ENCODE peak calls at places on chromosomes 12 and 14, in four cellular contexts. S is HepG2, Q is GM12878, D is H1. H is an unnamed sample.

GRCh38 chr14:76772300-76773187 is 11.3 kb downstream of the VASH1 start:
- DNase-seq in S (no peak), D (no peak), Q (no peak), H (peak)

GRCh38 chr14:87799400-87799799 is 193.6 kb downstream of the GALC start:
- DNase-seq in Q (no peak), S (no peak), D (no peak), H (no peak)

GRCh38 chr14:75267141-75267601 is 11.5 kb upstream of the FOS start:
- DNase-seq in D (no peak), Q (no peak), S (no peak), H (no peak)

GRCh38 chr14:76920572-76921175 is 94.5 kb downstream of the LRRC74A start:
- DNase-seq in Q (no peak), S (no peak), D (no peak), H (no peak)

GRCh38 chr14:74975059-74975810 is 19.8 kb upstream of the PGF start:
- DNase-seq in D (no peak), S (no peak), Q (no peak), H (no peak)

GRCh38 chr12:2795291-2796186 is 769 bp downstream of the FKBP4 start:
- DNase-seq in Q (no peak), S (peak), D (no peak), H (peak)

GRCh38 chr14:90574640-90575131 is 177.9 kb downstream of the CALM1 start:
- DNase-seq in Q (no peak), S (no peak), D (no peak), H (no peak)

GRCh38 chr14:104442611-104443390 is 136.8 kb upstream of the C14orf180 start:
- DNase-seq in Q (no peak), S (no peak), D (no peak), H (no peak)

GRCh38 chr14:21039059-21039422 is 3.1 kb upstream of the RNASE7 start:
- DNase-seq in D (no peak), Q (no peak), S (peak), H (no peak)

GRCh38 chr12:106566771-106567170 is 16.0 kb upstream of the RFX4 start:
- DNase-seq in Q (no peak), S (no peak), D (no peak), H (no peak)

GRCh38 chr14:105350450-105351244 is 36.1 kb downstream of the PACS2 start:
- DNase-seq in S (no peak), Q (no peak), D (no peak), H (no peak)

GRCh38 chr12:32305163-32305562 is 94.2 kb upstream of the FGD4 start:
- DNase-seq in Q (no peak), D (no peak), S (peak), H (peak)

GRCh38 chr12:73863541-73863940 is 674.1 kb upstream of the ATXN7L3B start:
- DNase-seq in D (no peak), Q (no peak), S (no peak), H (no peak)

GRCh38 chr12:87853448-87854003 is 175.7 kb downstream of the C12orf50 start:
- DNase-seq in D (no peak), Q (no peak), S (no peak), H (no peak)

GRCh38 chr12:112096667-112097066 is 11.9 kb downstream of the NAA25 start:
- DNase-seq in Q (no peak), D (no peak), S (no peak), H (no peak)

GRCh38 chr14:54589076-54589475 is 22.1 kb downstream of the SAMD4A start:
- DNase-seq in D (no peak), S (no peak), Q (no peak), H (no peak)

GRCh38 chr14:59215353-59215752 is 26.9 kb downstream of the DAAM1 start:
- DNase-seq in D (no peak), Q (no peak), S (peak), H (no peak)

GRCh38 chr14:102804858-102805257 is 27.6 kb downstream of the TRAF3 start:
- DNase-seq in S (no peak), Q (no peak), D (no peak), H (no peak)

GRCh38 chr12:40253936-40254335 is 29.1 kb downstream of the LRRK2 start:
- DNase-seq in D (no peak), Q (no peak), S (no peak), H (no peak)

GRCh38 chr12:132827763-132828703 is 636 bp downstream of the GOLGA3 start:
- DNase-seq in Q (no peak), S (peak), D (no peak), H (no peak)

GRCh38 chr12:104462931-104463339 is 6.2 kb downstream of the CHST11 start:
- DNase-seq in D (no peak), S (no peak), Q (peak), H (peak)

GRCh38 chr12:38905480-38906351 is at the start of gene CPNE8:
- DNase-seq in Q (peak), D (no peak), S (no peak), H (peak)

GRCh38 chr14:52032196-52032865 is 36.5 kb downstream of the NID2 start:
- DNase-seq in S (no peak), D (no peak), Q (no peak), H (no peak)

GRCh38 chr12:117147639-117148038 is 42.6 kb downstream of the FBXO21 start:
- DNase-seq in D (no peak), Q (no peak), S (no peak), H (no peak)

GRCh38 chr12:104569348-104570173 is 112.8 kb downstream of the CHST11 start:
- DNase-seq in D (no peak), Q (peak), S (no peak), H (no peak)

GRCh38 chr14:92877757-92878431 is 45.1 kb upstream of the CHGA start:
- DNase-seq in D (no peak), Q (no peak), S (peak), H (no peak)
- TF ChIP-seq CBX5 in D (no peak), Q (no peak), S (peak), H (no peak)

DNA sequence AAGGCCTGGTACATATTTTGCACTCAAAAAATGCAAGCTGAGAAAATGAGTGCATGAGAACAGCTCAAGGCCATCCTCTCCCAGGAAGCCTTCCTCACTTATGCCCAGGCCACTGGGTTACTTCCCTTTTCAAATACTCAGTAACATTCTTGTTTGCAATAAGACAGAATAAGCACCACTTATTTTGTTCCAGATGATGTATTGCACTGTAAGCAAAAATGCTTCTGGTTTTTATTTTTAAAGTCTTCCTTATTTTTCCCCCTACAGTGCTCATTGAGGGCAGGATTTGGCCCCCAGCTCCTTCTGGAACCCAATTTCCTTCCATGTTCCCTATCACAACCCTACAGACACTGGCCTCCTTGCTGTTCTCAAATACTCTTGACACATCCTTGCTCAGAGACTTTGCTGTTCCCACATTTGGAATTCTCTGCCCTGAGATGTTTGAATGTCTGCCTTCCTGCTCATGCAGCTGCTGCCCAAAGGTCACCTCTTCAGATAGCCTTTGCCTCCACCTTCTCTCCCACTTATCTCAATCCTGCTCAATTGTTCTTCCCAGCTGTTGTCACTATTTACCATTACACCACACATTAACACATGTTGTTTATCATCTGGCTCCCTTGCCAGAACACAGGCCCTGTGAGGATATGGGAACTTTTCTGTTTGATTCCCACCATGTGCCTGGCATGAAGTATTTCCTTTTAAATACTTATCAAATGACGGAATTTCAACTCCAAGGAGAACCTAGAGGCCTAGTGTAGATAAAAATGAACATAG is 49.9 kb downstream of the IFNG start:
- DNase-seq in Q (no peak), D (no peak), S (no peak), H (no peak)
- TF ChIP-seq CBX5 in Q (no peak), D (no peak), S (no peak), H (no peak)

GRCh38 chr12:113456199-113456598 is 15.5 kb downstream of the LHX5 start:
- DNase-seq in S (no peak), Q (no peak), D (no peak), H (no peak)
- TF ChIP-seq CBX5 in S (no peak), Q (no peak), D (no peak), H (no peak)

GRCh38 chr14:34665785-34666425 is 36.0 kb upstream of the SNX6 start:
- DNase-seq in D (no peak), Q (no peak), S (no peak), H (no peak)
- TF ChIP-seq CBX5 in D (no peak), Q (no peak), S (no peak), H (no peak)

GRCh38 chr14:68332011-68332410 is 460.9 kb downstream of the ZFP36L1 start:
- DNase-seq in Q (no peak), S (no peak), D (no peak), H (no peak)

GRCh38 chr14:68325267-68325807 is 467.5 kb downstream of the ZFP36L1 start:
- DNase-seq in Q (no peak), D (no peak), S (no peak), H (no peak)

GRCh38 chr14:68333265-68333664 is 459.6 kb downstream of the ZFP36L1 start:
- DNase-seq in Q (no peak), D (no peak), S (no peak), H (no peak)

GRCh38 chr14:68327231-68327630 is 465.6 kb downstream of the ZFP36L1 start:
- DNase-seq in D (no peak), Q (no peak), S (no peak), H (no peak)

GRCh38 chr14:68328509-68328908 is 464.4 kb downstream of the ZFP36L1 start:
- DNase-seq in D (no peak), S (no peak), Q (no peak), H (no peak)
- TF ChIP-seq CBX5 in D (no peak), S (no peak), Q (peak), H (no peak)